ENCODE peak calls at places on chromosomes 12 and 14, in seven cellular contexts. Z, V, E, Y, N, U and M are unnamed samples.

GRCh38 chr14:89266754-89267153 is 150.3 kb downstream of the FOXN3 start:
- DNase-seq in Z (no peak), E (no peak), N (no peak), Y (no peak), U (no peak), V (no peak), M (no peak)

GRCh38 chr14:102125546-102125945 is 14.2 kb upstream of the WDR20 start:
- DNase-seq in U (no peak), V (no peak), N (no peak), Y (no peak), Z (no peak), E (no peak), M (no peak)

GRCh38 chr14:101351146-101351545 is 210.1 kb upstream of the DIO3 start:
- DNase-seq in V (no peak), E (no peak), N (no peak), Z (no peak), U (no peak), Y (no peak), M (no peak)

GRCh38 chr12:69904761-69905160 is 79.7 kb downstream of the MYRFL start:
- DNase-seq in U (no peak), Z (no peak), Y (no peak), N (no peak), E (no peak), V (no peak), M (no peak)

GRCh38 chr12:52057958-52058576 is 6.8 kb downstream of the NR4A1 start:
- DNase-seq in Y (no peak), N (no peak), U (no peak), V (no peak), E (no peak), Z (no peak), M (no peak)

GRCh38 chr14:63186453-63186852 is 17.8 kb upstream of the RHOJ start:
- DNase-seq in Z (no peak), Y (no peak), E (no peak), V (no peak), U (no peak), N (no peak), M (no peak)

GRCh38 chr14:90291699-90292098 is 35.3 kb downstream of the PSMC1 start:
- DNase-seq in V (no peak), E (no peak), Y (no peak), N (no peak), U (no peak), Z (no peak), M (no peak)

GRCh38 chr14:87343641-87344040 is 649.3 kb downstream of the GALC start:
- DNase-seq in E (no peak), Z (no peak), V (no peak), U (no peak), Y (no peak), N (no peak), M (no peak)

GRCh38 chr14:29993148-29993547 is 65.5 kb upstream of the PRKD1 start:
- DNase-seq in V (no peak), U (no peak), Z (no peak), Y (no peak), E (no peak), N (no peak), M (no peak)

GRCh38 chr14:23633160-23633701 is 2.9 kb upstream of the DHRS2 start:
- DNase-seq in Y (peak; percentile 36), N (no peak), E (no peak), V (no peak), Z (no peak), U (peak; percentile 91), M (no peak)

GRCh38 chr12:29722164-29722563 is 61.6 kb downstream of the TMTC1 start:
- DNase-seq in V (no peak), E (no peak), U (no peak), Y (no peak), Z (no peak), N (no peak), M (no peak)

GRCh38 chr14:61761557-61761956 is 663 bp upstream of the SNAPC1 start:
- DNase-seq in Y (no peak), V (no peak), E (no peak), Z (no peak), N (no peak), U (no peak), M (no peak)

GRCh38 chr14:64727551-64728071 is 23.4 kb downstream of the PLEKHG3 start:
- DNase-seq in Z (no peak), U (no peak), E (no peak), Y (no peak), V (no peak), N (no peak), M (no peak)

GRCh38 chr14:61222388-61222787 is 58.8 kb downstream of the TMEM30B start:
- DNase-seq in E (no peak), Z (no peak), N (no peak), U (no peak), Y (no peak), V (no peak), M (no peak)

GRCh38 chr12:47686645-47687240 is 19.1 kb downstream of the RPAP3 start:
- DNase-seq in N (no peak), Y (peak; percentile 44), V (peak; percentile 35), U (peak; percentile 25), Z (no peak), E (no peak), M (no peak)

GRCh38 chr12:132268674-132269073 is 60.7 kb downstream of the GALNT9 start:
- DNase-seq in U (no peak), Z (no peak), N (no peak), Y (peak; percentile 69), V (peak; percentile 63), E (no peak), M (no peak)

GRCh38 chr12:99711246-99711645 is 63.7 kb downstream of the GARIN6 start:
- DNase-seq in E (no peak), Z (no peak), U (no peak), V (no peak), Y (no peak), N (no peak), M (no peak)

GRCh38 chr12:99709619-99710018 is 62.1 kb downstream of the GARIN6 start:
- DNase-seq in U (no peak), Z (no peak), N (no peak), Y (no peak), E (no peak), V (no peak), M (no peak)

GRCh38 chr12:99706736-99707473 is 59.4 kb downstream of the GARIN6 start:
- DNase-seq in Z (no peak), E (no peak), N (no peak), U (no peak), V (no peak), Y (no peak), M (no peak)

GRCh38 chr12:99709116-99709515 is 61.6 kb downstream of the GARIN6 start:
- DNase-seq in N (no peak), Z (no peak), U (no peak), Y (no peak), V (no peak), E (no peak), M (no peak)

DNA sequence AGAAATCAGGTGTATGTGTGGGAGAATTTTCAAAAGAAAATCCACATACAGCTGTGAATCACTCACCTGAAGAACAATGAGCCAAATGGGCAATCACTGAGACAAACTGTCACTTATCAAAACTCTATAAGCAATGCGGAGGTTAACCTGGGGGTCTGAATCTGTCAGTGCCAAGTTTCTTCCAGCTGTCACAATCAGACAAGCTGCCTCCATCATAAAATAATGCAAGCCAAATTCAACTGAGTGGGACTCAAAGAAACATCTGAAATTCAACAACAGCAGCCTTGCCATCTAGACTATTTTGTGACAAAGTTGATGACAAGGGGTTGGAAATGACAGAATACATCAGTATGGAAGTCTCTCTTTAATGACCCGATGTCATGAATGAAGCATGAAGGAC is 60.3 kb downstream of the GARIN6 start:
- DNase-seq in Z (no peak), Y (no peak), V (no peak), U (no peak), E (no peak), N (no peak), M (no peak)
- TF ChIP-seq POLR2AphosphoS5 in Z (no peak), Y (no peak), V (no peak), U (no peak), E (no peak), N (no peak), M (no peak)

DNA sequence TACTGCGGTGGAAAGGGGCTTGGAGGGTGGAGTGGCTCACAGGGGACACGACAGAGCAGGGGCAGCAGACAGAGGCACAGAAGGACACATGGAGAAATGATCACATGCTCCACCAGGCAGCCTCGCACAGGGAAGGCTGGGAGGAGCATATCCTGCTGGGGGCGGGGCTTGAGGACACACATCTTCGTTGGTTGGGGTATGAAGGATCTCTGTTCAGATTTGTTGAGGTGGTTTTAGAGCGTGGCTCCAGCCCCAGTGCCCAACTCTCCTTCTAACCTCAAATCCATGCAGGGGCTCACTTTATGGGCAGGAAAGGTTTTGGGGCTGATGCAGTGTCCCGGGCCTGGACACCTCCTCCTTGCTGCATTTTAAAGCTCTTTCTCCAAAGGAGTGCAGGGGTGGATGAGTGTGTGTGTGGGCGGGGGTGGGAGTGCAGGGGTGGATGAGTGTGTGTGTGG is 741 bp upstream of the P3H3 start:
- DNase-seq in N (no peak), U (peak; percentile 67), Y (peak; percentile 92), Z (no peak), V (peak; percentile 56), E (peak; percentile 91), M (no peak)
- TF ChIP-seq TAF1 in N (no peak), U (peak; percentile 35), Y (peak; percentile 48), Z (no peak), V (no peak), E (peak; percentile 66), M (no peak)

DNA sequence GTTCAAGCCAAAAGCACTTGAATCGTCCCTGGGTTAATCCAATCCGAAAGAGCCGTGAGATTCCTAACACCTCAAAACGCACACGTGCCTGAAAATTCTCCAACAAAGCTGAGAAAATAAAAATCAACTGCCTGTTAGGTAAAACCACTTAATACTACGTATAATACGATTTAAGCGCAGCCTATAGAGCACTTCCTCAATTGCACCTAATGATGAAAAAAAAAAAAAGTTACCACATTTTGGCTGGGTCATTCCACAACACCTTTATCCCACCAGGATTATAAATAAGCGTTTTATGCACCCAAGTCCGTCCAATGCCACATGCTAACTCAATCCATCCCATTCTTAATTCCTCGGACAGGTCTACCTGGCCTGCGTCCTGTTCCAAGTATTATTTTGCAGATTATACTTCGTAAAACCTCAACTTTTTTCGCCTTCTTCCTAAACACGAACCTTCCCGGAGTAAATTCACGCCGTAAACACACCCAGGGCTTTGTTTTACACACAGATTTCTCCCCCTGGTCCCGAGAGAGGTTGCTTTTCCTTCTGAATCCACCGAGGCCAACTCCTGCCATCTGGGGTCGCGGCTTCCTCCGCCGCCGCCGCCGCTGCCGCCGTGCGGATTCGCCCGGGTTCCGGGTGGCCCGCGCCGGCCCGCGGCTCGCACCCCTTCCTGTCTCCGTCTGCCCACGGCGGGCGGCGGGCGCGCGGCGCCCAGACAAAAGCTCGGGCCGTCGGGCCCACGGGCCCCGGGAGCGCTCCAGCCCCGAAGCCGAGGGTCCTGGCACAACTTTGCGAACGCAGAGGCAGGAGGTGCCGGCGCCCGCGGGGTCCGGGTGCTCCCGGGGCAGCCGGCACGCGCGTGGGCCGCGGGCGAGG is 66.2 kb downstream of the RNF34 start:
- DNase-seq in U (no peak), E (no peak), N (no peak), Z (no peak), V (no peak), Y (peak; percentile 75), M (no peak)
- TF ChIP-seq POLR2AphosphoS5 in U (no peak), E (no peak), N (no peak), Z (no peak), V (no peak), Y (no peak), M (no peak)

DNA sequence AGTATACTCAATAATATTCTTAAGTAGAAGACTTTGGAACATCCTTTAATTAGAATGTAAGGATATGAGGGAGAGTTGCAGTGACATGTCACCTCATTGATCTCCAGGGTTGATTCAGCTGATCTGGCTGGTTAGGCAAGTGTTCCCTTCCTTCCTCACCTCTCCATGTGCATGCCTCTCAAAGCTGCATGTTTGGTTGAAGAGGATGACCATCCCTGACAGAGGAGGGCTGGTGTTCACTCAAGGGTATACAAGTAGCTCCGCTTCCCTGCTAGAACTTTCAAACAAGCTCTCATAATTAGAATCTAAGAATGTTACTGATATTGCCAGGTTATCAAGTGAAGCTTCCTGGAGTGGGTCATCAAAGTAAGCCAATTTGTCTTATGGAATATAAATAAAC is 341.1 kb upstream of the FLRT2 start:
- DNase-seq in Y (no peak), E (no peak), N (no peak), Z (no peak), U (no peak), V (no peak), M (no peak)
- TF ChIP-seq TAF1 in Y (no peak), E (no peak), N (no peak), Z (no peak), U (no peak), V (no peak), M (no peak)